ENCODE peak calls at places on chromosome 7, in four cellular contexts. V, E, C and M are unnamed samples.

GRCh38 chr7:158650821-158651225 is 53.8 kb downstream of the NCAPG2 start:
- DNase-seq in V (no peak), C (no peak), E (no peak), M (no peak)

GRCh38 chr7:128311-129080 is 63.9 kb upstream of the FAM20C start:
- DNase-seq in C (no peak), V (no peak), E (no peak), M (no peak)

GRCh38 chr7:98470131-98470985 is 69.5 kb upstream of the BAIAP2L1 start:
- DNase-seq in C (no peak), E (peak), V (no peak), M (no peak)

GRCh38 chr7:104779888-104780287 is 234.1 kb upstream of the KMT2E start:
- DNase-seq in E (no peak), C (no peak), V (no peak), M (no peak)

GRCh38 chr7:141702047-141702567 is at the start of gene DENND11:
- DNase-seq in V (peak), C (peak), E (peak), M (peak)

GRCh38 chr7:29946428-29947186 is 43.0 kb downstream of the SCRN1 start:
- DNase-seq in C (no peak), V (peak), E (peak), M (no peak)

GRCh38 chr7:75611557-75612178 is 119.5 kb downstream of the SPDYE5 start:
- DNase-seq in E (no peak), C (no peak), V (no peak), M (no peak)

GRCh38 chr7:66629222-66629658 is 559 bp downstream of the KCTD7 start:
- DNase-seq in E (no peak), C (no peak), V (no peak), M (no peak)

GRCh38 chr7:95865716-95866371 is 93.5 kb downstream of the DYNC1I1 start:
- DNase-seq in V (no peak), C (no peak), E (peak), M (no peak)

GRCh38 chr7:23467281-23467680 is 3.0 kb downstream of the IGF2BP3 start:
- DNase-seq in V (no peak), C (no peak), E (no peak), M (no peak)

GRCh38 chr7:55086413-55087201 is 67.8 kb downstream of the EGFR start:
- DNase-seq in E (no peak), C (no peak), V (no peak), M (no peak)

GRCh38 chr7:158614695-158615094 is 27.1 kb upstream of the PTPRN2 start:
- DNase-seq in V (no peak), E (no peak), C (no peak), M (no peak)

GRCh38 chr7:105316578-105317375 is 71.9 kb downstream of the SRPK2 start:
- DNase-seq in V (no peak), E (no peak), C (no peak), M (no peak)

GRCh38 chr7:96246972-96247371 is 74.9 kb downstream of the SLC25A13 start:
- DNase-seq in C (no peak), E (no peak), V (no peak), M (no peak)

GRCh38 chr7:140390466-140391190 is 7.7 kb downstream of the SLC37A3 start:
- DNase-seq in V (no peak), E (no peak), C (no peak), M (no peak)

GRCh38 chr7:129959480-129960332 is 6.9 kb upstream of the UBE2H start:
- DNase-seq in C (no peak), E (no peak), V (no peak), M (no peak)

GRCh38 chr7:80540841-80541240 is 29.0 kb upstream of the GNAT3 start:
- DNase-seq in C (no peak), V (no peak), E (no peak), M (no peak)